ENCODE peak calls at places on chromosomes 13 and 19, in four cellular contexts. B is stimulated activated naive CD8-positive, alpha-beta T cell treated with anti-CD3 and anti-CD28 coated beads, Interleukin-15, Interleukin-2, amounts not matched to agents 100 U/mL and 50 U/mL, for 24 hours; C is amygdala; U is A549. A is an unnamed sample.
A peak's percentile ranks its signal among the peaks of the same experiment; 100 is the strongest.

GRCh38 chr19:57689750-57690149 is 8.0 kb downstream of the ZNF551 start:
- DNase-seq in U (no peak), B (no peak), C (no peak), A (no peak)

GRCh38 chr13:52925775-52926285 is 77.4 kb upstream of the PCDH8 start:
- DNase-seq in U (no peak), B (no peak), C (no peak), A (no peak)

GRCh38 chr19:55632463-55632834 is 8.1 kb upstream of the ZNF784 start:
- DNase-seq in C (peak; percentile 56), B (peak; percentile 92), U (peak; percentile 80), A (peak; percentile 63)

GRCh38 chr19:27865927-27866777 is 1346.8 kb downstream of the UQCRFS1 start:
- DNase-seq in B (no peak), U (no peak), C (no peak), A (no peak)

GRCh38 chr13:67630640-67631039 is 400.5 kb upstream of the PCDH9 start:
- DNase-seq in B (no peak), U (no peak), C (no peak), A (no peak)

GRCh38 chr13:22271963-22272362 is 601.1 kb downstream of the FGF9 start:
- DNase-seq in B (no peak), U (no peak), C (no peak), A (no peak)

GRCh38 chr13:75173457-75174356 is 308.3 kb downstream of the TBC1D4 start:
- DNase-seq in C (no peak), B (no peak), U (no peak), A (peak; percentile 89)

GRCh38 chr13:46521486-46521885 is 31.5 kb upstream of the LRCH1 start:
- DNase-seq in C (no peak), U (no peak), B (no peak), A (no peak)

GRCh38 chr13:30466358-30466714 is 600 bp upstream of the HMGB1 start:
- DNase-seq in U (no peak), B (peak; percentile 35), C (no peak), A (no peak)

GRCh38 chr13:99725644-99726043 is 224.4 kb downstream of the TM9SF2 start:
- DNase-seq in B (no peak), U (no peak), C (no peak), A (no peak)

GRCh38 chr19:11191273-11191755 is 6.0 kb downstream of the KANK2 start:
- DNase-seq in B (peak; percentile 17), C (no peak), U (peak; percentile 67), A (peak; percentile 56)

GRCh38 chr19:47613165-47614146 is 4.5 kb downstream of the BICRA start:
- DNase-seq in B (no peak), U (no peak), C (no peak), A (no peak)

GRCh38 chr13:103694471-103694870 is 628.3 kb upstream of the SLC10A2 start:
- DNase-seq in C (no peak), B (no peak), U (no peak), A (no peak)

GRCh38 chr13:99227331-99227900 is 26.8 kb downstream of the UBAC2 start:
- DNase-seq in U (no peak), C (no peak), B (no peak), A (no peak)

GRCh38 chr13:58495668-58496067 is 864.1 kb downstream of the PCDH17 start:
- DNase-seq in U (no peak), C (no peak), B (no peak), A (no peak)

GRCh38 chr13:72504026-72504925 is 223.2 kb downstream of the MZT1 start:
- DNase-seq in C (no peak), U (no peak), B (no peak), A (no peak)

GRCh38 chr13:60220072-60220471 is 56.3 kb upstream of the DIAPH3 start:
- DNase-seq in U (no peak), B (no peak), C (no peak), A (no peak)

GRCh38 chr13:36745436-36745835 is 71.6 kb downstream of the SERTM1 start:
- DNase-seq in U (no peak), C (no peak), B (no peak), A (no peak)

GRCh38 chr13:43804461-43805070 is 17.8 kb upstream of the ENOX1 start:
- DNase-seq in B (no peak), C (no peak), U (peak; percentile 9), A (no peak)

GRCh38 chr19:824885-825284 is 2.8 kb upstream of the AZU1 start:
- DNase-seq in C (no peak), U (no peak), B (no peak), A (no peak)

GRCh38 chr19:55212447-55212846 is 3.1 kb upstream of the PTPRH start:
- DNase-seq in B (peak; percentile 66), U (peak; percentile 73), C (no peak), A (no peak)

GRCh38 chr19:19186742-19187141 is 5.2 kb downstream of the BORCS8 start:
- DNase-seq in C (no peak), U (no peak), B (no peak), A (no peak)

GRCh38 chr13:40662866-40663265 is 3.6 kb downstream of the FOXO1 start:
- DNase-seq in U (no peak), B (peak; percentile 44), C (no peak), A (no peak)

GRCh38 chr13:74774252-74774651 is 640.0 kb upstream of the KLF12 start:
- DNase-seq in U (no peak), C (no peak), B (no peak), A (no peak)

GRCh38 chr13:106496072-106496997 is 39.1 kb downstream of the EFNB2 start:
- DNase-seq in B (no peak), C (no peak), U (no peak), A (no peak)

GRCh38 chr13:23025848-23026608 is 154.8 kb upstream of the SGCG start:
- DNase-seq in U (no peak), B (no peak), C (no peak), A (no peak)

GRCh38 chr19:47779524-47780214 is 1.2 kb downstream of the SELENOW start:
- DNase-seq in U (no peak), B (no peak), C (peak; percentile 33), A (no peak)

GRCh38 chr13:97911311-97912138 is 42.0 kb upstream of the IPO5 start:
- DNase-seq in C (no peak), B (peak; percentile 5), U (peak; percentile 17), A (peak; percentile 36)

GRCh38 chr13:95288899-95289500 is 12.3 kb downstream of the ABCC4 start:
- DNase-seq in B (no peak), U (no peak), C (no peak), A (no peak)

GRCh38 chr13:41533676-41534075 is 76.3 kb downstream of the RGCC start:
- DNase-seq in U (no peak), C (no peak), B (no peak), A (no peak)

GRCh38 chr19:51026554-51026831 is at the start of gene KLK11:
- DNase-seq in B (no peak), U (no peak), C (no peak), A (no peak)

A was measured in HEK293T.